ENCODE peak calls at places on chromosomes 11 and 22, in ten cellular contexts. Q is NCI-H510A treated with DMSO at 0.1 percent for 48 hours; R is activated CD4-positive, alpha-beta T cell treated with anti-CD3 and anti-CD28 coated beads, Interleukin-2, amount 50 U/mL, for 24 hours; U is activated T-cell treated with anti-CD3 and anti-CD28 coated beads, Interleukin-2, amount 50 U/mL, for 4 hours; O is SK-MEL-5; X is iris pigment epithelial cell; K is H9; V is cardiac fibroblast; M is activated CD8-positive, alpha-beta memory T cell treated with anti-CD3 and anti-CD28 coated beads for 1 hour; S is neural crest cell. B is an unnamed sample.

GRCh38 chr11:134100171-134100570 is 31.3 kb downstream of the JAM3 start:
- DNase-seq in Q (no peak), R (no peak), U (no peak), O (no peak), X (no peak), K (no peak), V (no peak), M (no peak), S (no peak), B (no peak)

GRCh38 chr11:71253794-71254193 is 1.4 kb upstream of the SHANK2 start:
- DNase-seq in Q (no peak), R (no peak), U (no peak), O (no peak), X (no peak), K (no peak), V (no peak), M (no peak), S (no peak), B (no peak)

GRCh38 chr11:75164318-75164827 is 13.5 kb downstream of the SLCO2B1 start:
- DNase-seq in Q (no peak), R (no peak), U (no peak), O (no peak), X (no peak), K (no peak), V (no peak), M (no peak), S (no peak), B (no peak)

GRCh38 chr11:90705661-90706060 is 482.8 kb upstream of the CHORDC1 start:
- DNase-seq in Q (no peak), R (no peak), U (no peak), O (no peak), X (no peak), K (no peak), V (no peak), M (no peak), S (no peak), B (no peak)

GRCh38 chr22:29434288-29434687 is 4.1 kb upstream of the RFPL1 start:
- DNase-seq in Q (no peak), R (no peak), U (no peak), O (no peak), X (no peak), K (no peak), V (no peak), M (no peak), S (no peak), B (no peak)

GRCh38 chr11:44778200-44779100 is 51.7 kb downstream of the TSPAN18 start:
- DNase-seq in Q (no peak), R (no peak), U (no peak), O (no peak), X (no peak), K (peak; percentile 22), V (no peak), M (no peak), S (no peak), B (no peak)

GRCh38 chr22:49394116-49394785 is 433.4 kb downstream of the BRD1 start:
- DNase-seq in Q (no peak), R (no peak), U (no peak), O (no peak), X (no peak), K (peak; percentile 25), V (no peak), M (no peak), S (no peak), B (no peak)

GRCh38 chr22:42978453-42979103 is 36.4 kb downstream of the PACSIN2 start:
- DNase-seq in Q (no peak), R (no peak), U (no peak), O (no peak), X (no peak), K (no peak), V (peak; percentile 86), M (no peak), S (no peak), B (no peak)

GRCh38 chr11:66568124-66568916 is at the start of gene CTSF:
- DNase-seq in Q (peak; percentile 76), R (peak; percentile 43), U (peak; percentile 66), O (peak; percentile 87), X (peak; percentile 71), K (peak; percentile 67), V (peak; percentile 83), M (peak; percentile 57), S (no peak), B (peak; percentile 32)

GRCh38 chr11:78313181-78313788 is 104.3 kb downstream of the GAB2 start:
- DNase-seq in Q (no peak), R (no peak), U (no peak), O (peak; percentile 97), X (peak; percentile 86), K (no peak), V (peak; percentile 85), M (no peak), S (no peak), B (no peak)

GRCh38 chr11:6321356-6321755 is 1.1 kb upstream of the CAVIN3 start:
- DNase-seq in Q (no peak), R (no peak), U (no peak), O (no peak), X (no peak), K (no peak), V (no peak), M (no peak), S (no peak), B (no peak)

GRCh38 chr11:122709042-122709760 is 53.7 kb downstream of the UBASH3B start:
- DNase-seq in Q (no peak), R (no peak), U (no peak), O (no peak), X (peak; percentile 66), K (no peak), V (peak; percentile 59), M (no peak), S (no peak), B (no peak)

GRCh38 chr11:80473562-80473961 is 1032.7 kb upstream of the TENM4 start:
- DNase-seq in Q (no peak), R (no peak), U (no peak), O (no peak), X (no peak), K (no peak), V (no peak), M (no peak), S (no peak), B (no peak)

GRCh38 chr11:5521540-5521939 is 5.0 kb upstream of the UBQLNL start:
- DNase-seq in Q (no peak), R (no peak), U (no peak), O (peak; percentile 31), X (no peak), K (no peak), V (no peak), M (no peak), S (no peak), B (no peak)

GRCh38 chr22:44701824-44702478 is at the start of gene PRR5:
- DNase-seq in Q (peak; percentile 9), R (peak; percentile 62), U (peak; percentile 69), O (peak; percentile 85), X (peak; percentile 87), K (peak; percentile 77), V (peak; percentile 94), M (peak; percentile 67), S (peak; percentile 61), B (peak; percentile 54)

GRCh38 chr11:72807789-72808188 is 6.4 kb upstream of the ATG16L2 start:
- DNase-seq in Q (no peak), R (no peak), U (no peak), O (no peak), X (no peak), K (no peak), V (no peak), M (no peak), S (no peak), B (no peak)

GRCh38 chr11:106668147-106668546 is 350.1 kb downstream of the GUCY1A2 start:
- DNase-seq in Q (no peak), R (no peak), U (no peak), O (no peak), X (peak; percentile 81), K (no peak), V (peak; percentile 36), M (no peak), S (no peak), B (no peak)

GRCh38 chr11:96162816-96163499 is 180.0 kb downstream of the MAML2 start:
- DNase-seq in Q (no peak), R (no peak), U (no peak), O (no peak), X (peak; percentile 95), K (no peak), V (peak; percentile 99), M (no peak), S (no peak), B (no peak)

GRCh38 chr22:30209642-30210041 is 36.9 kb downstream of the LIF start:
- DNase-seq in Q (no peak), R (no peak), U (no peak), O (no peak), X (no peak), K (no peak), V (no peak), M (no peak), S (no peak), B (no peak)

GRCh38 chr11:69647761-69648497 is 7.0 kb downstream of the CCND1 start:
- DNase-seq in Q (no peak), R (no peak), U (no peak), O (no peak), X (no peak), K (peak; percentile 26), V (no peak), M (no peak), S (no peak), B (no peak)

GRCh38 chr11:68933605-68934320 is 30.1 kb downstream of the IGHMBP2 start:
- DNase-seq in Q (no peak), R (no peak), U (no peak), O (no peak), X (no peak), K (no peak), V (no peak), M (no peak), S (no peak), B (no peak)

GRCh38 chr11:17989306-17989705 is 23.5 kb downstream of the SERGEF start:
- DNase-seq in Q (peak; percentile 40), R (no peak), U (no peak), O (no peak), X (no peak), K (no peak), V (no peak), M (no peak), S (no peak), B (no peak)

GRCh38 chr11:1070594-1071462 is 3.8 kb upstream of the MUC2 start:
- DNase-seq in Q (no peak), R (no peak), U (no peak), O (no peak), X (no peak), K (no peak), V (no peak), M (no peak), S (no peak), B (no peak)

GRCh38 chr11:59206635-59207034 is 6.1 kb downstream of the MPEG1 start:
- DNase-seq in Q (peak; percentile 0), R (no peak), U (no peak), O (peak; percentile 72), X (peak; percentile 38), K (peak; percentile 65), V (peak; percentile 54), M (no peak), S (peak; percentile 36), B (no peak)

GRCh38 chr22:48535868-48536690 is 1291.6 kb downstream of the BRD1 start:
- DNase-seq in Q (no peak), R (no peak), U (no peak), O (peak; percentile 7), X (no peak), K (no peak), V (no peak), M (no peak), S (no peak), B (no peak)

GRCh38 chr11:129377739-129378138 is 2.1 kb downstream of the BARX2 start:
- DNase-seq in Q (no peak), R (no peak), U (no peak), O (no peak), X (no peak), K (no peak), V (no peak), M (no peak), S (no peak), B (no peak)

GRCh38 chr22:44823396-44823795 is 71.0 kb downstream of the ARHGAP8 start:
- DNase-seq in Q (no peak), R (no peak), U (no peak), O (no peak), X (no peak), K (no peak), V (no peak), M (no peak), S (no peak), B (no peak)

GRCh38 chr11:19380375-19380774 is 139.6 kb upstream of the E2F8 start:
- DNase-seq in Q (no peak), R (no peak), U (no peak), O (peak; percentile 28), X (peak; percentile 89), K (no peak), V (peak; percentile 82), M (no peak), S (no peak), B (no peak)